ENCODE peak calls at places on chromosome 5, in four cellular contexts. T is brain microvascular endothelial cell; M is naive thymus-derived CD4-positive, alpha-beta T cell; Z is SK-N-SH. W is an unnamed sample.

GRCh38 chr5:3321923-3322322 is 273.7 kb upstream of the IRX1 start:
- DNase-seq in T (no peak), M (no peak), Z (no peak), W (no peak)

GRCh38 chr5:60463179-60463868 is 236.6 kb downstream of the DEPDC1B start:
- DNase-seq in T (peak; percentile 88), M (no peak), Z (no peak), W (no peak)

GRCh38 chr5:40680741-40681350 is 1.1 kb downstream of the PTGER4 start:
- DNase-seq in T (peak; percentile 41), M (peak; percentile 71), Z (peak; percentile 39), W (no peak)

GRCh38 chr5:131209506-131210191 is 38.9 kb downstream of the LYRM7 start:
- DNase-seq in T (no peak), M (peak; percentile 91), Z (no peak), W (no peak)

GRCh38 chr5:62284946-62285891 is 20.8 kb upstream of the KIF2A start:
- DNase-seq in T (no peak), M (peak; percentile 15), Z (no peak), W (no peak)

GRCh38 chr5:180831139-180832080 is 28.8 kb upstream of the MGAT1 start:
- DNase-seq in T (peak; percentile 49), M (peak; percentile 70), Z (peak; percentile 95), W (peak; percentile 20)

GRCh38 chr5:10990626-10991025 is 229.6 kb upstream of the DAP start:
- DNase-seq in T (no peak), M (no peak), Z (no peak), W (no peak)

GRCh38 chr5:32690153-32690552 is 21.0 kb upstream of the NPR3 start:
- DNase-seq in T (no peak), M (no peak), Z (no peak), W (no peak)

GRCh38 chr5:168409601-168410458 is 76.4 kb upstream of the RARS1 start:
- DNase-seq in T (peak; percentile 71), M (no peak), Z (no peak), W (peak; percentile 46)

GRCh38 chr5:149646564-149646963 is 65.3 kb downstream of the ARHGEF37 start:
- DNase-seq in T (peak; percentile 35), M (peak; percentile 52), Z (peak; percentile 80), W (no peak)

GRCh38 chr5:134609232-134609851 is 23.3 kb downstream of the SAR1B start:
- DNase-seq in T (no peak), M (no peak), Z (no peak), W (no peak)

GRCh38 chr5:6379246-6379645 is 899 bp upstream of the MED10 start:
- DNase-seq in T (no peak), M (no peak), Z (no peak), W (no peak)

GRCh38 chr5:108387756-108388155 is 5.9 kb upstream of the FBXL17 start:
- DNase-seq in T (no peak), M (no peak), Z (no peak), W (no peak)

GRCh38 chr5:62722360-62722759 is 143.7 kb downstream of the LRRC70 start:
- DNase-seq in T (no peak), M (no peak), Z (no peak), W (no peak)

GRCh38 chr5:124870070-124870469 is 123.6 kb upstream of the ZNF608 start:
- DNase-seq in T (no peak), M (no peak), Z (no peak), W (no peak)

GRCh38 chr5:35651002-35651756 is 33.5 kb downstream of the SPEF2 start:
- DNase-seq in T (peak; percentile 56), M (peak; percentile 71), Z (peak; percentile 24), W (peak; percentile 21)

GRCh38 chr5:97297063-97297715 is 114.1 kb upstream of the RIOK2 start:
- DNase-seq in T (peak; percentile 52), M (no peak), Z (peak; percentile 32), W (no peak)

GRCh38 chr5:98783051-98783649 is 9.7 kb downstream of the RGMB start:
- DNase-seq in T (no peak), M (no peak), Z (no peak), W (no peak)

GRCh38 chr5:143019157-143019556 is 249.0 kb downstream of the ARHGAP26 start:
- DNase-seq in T (no peak), M (no peak), Z (no peak), W (no peak)

GRCh38 chr5:66666778-66667177 is 70.6 kb downstream of the MAST4 start:
- DNase-seq in T (no peak), M (no peak), Z (no peak), W (no peak)

GRCh38 chr5:152262667-152263066 is 142.4 kb downstream of the NMUR2 start:
- DNase-seq in T (no peak), M (no peak), Z (no peak), W (no peak)

GRCh38 chr5:6322163-6322713 is 56.1 kb downstream of the MED10 start:
- DNase-seq in T (no peak), M (no peak), Z (no peak), W (no peak)

GRCh38 chr5:169758886-169759285 is 121.8 kb downstream of the DOCK2 start:
- DNase-seq in T (no peak), M (no peak), Z (no peak), W (no peak)

GRCh38 chr5:57745029-57745428 is 262.4 kb upstream of the ACTBL2 start:
- DNase-seq in T (no peak), M (no peak), Z (no peak), W (no peak)

GRCh38 chr5:151020304-151021031 is at the start of gene GPX3:
- DNase-seq in T (no peak), M (peak; percentile 8), Z (peak; percentile 92), W (no peak)
- H3K27ac ChIP-seq in T (no peak within 1 kb of the TSS), M (no peak within 1 kb of the TSS), Z (no peak within 1 kb of the TSS), W (no peak within 1 kb of the TSS)

GRCh38 chr5:400282-401215 is 42.4 kb upstream of the EXOC3 start:
- DNase-seq in T (no peak), M (no peak), Z (peak; percentile 2), W (no peak)

GRCh38 chr5:404666-405241 is 38.2 kb upstream of the EXOC3 start:
- DNase-seq in T (no peak), M (no peak), Z (no peak), W (no peak)

GRCh38 chr5:401216-402034 is 41.6 kb upstream of the EXOC3 start:
- DNase-seq in T (no peak), M (no peak), Z (no peak), W (no peak)

GRCh38 chr5:403995-404394 is 39.0 kb upstream of the EXOC3 start:
- DNase-seq in T (no peak), M (no peak), Z (no peak), W (no peak)

GRCh38 chr5:402615-403359 is 40.2 kb upstream of the EXOC3 start:
- DNase-seq in T (no peak), M (no peak), Z (no peak), W (no peak)
- H3K4me3 ChIP-seq in T (no peak overlapping the region), M (no peak overlapping the region), Z (no peak overlapping the region), W (no peak overlapping the region)

DNA sequence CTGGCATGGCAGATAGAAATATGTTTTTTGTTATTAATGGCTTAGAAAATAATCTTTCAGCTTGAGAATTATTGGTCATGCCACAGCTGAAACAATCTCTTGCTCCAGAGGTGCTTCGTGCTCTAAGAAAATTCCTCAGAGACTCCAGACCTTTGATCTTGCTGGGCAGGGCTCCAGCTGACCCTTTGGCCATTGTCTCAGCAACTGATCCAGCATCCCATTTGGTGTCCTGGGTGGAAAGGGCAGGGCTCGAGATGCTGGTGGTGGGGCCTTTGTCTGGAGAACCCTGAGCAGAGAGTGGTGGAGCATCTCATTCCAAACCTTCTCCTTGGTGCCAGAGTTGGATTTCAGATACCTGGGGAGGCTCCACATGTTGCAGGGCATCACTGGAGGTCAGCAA is 43.2 kb upstream of the PIK3R1 start:
- DNase-seq in T (no peak), M (no peak), Z (no peak), W (no peak)
- H3K27ac ChIP-seq in T (no peak overlapping the region), M (no peak overlapping the region), Z (no peak overlapping the region), W (no peak overlapping the region)

DNA sequence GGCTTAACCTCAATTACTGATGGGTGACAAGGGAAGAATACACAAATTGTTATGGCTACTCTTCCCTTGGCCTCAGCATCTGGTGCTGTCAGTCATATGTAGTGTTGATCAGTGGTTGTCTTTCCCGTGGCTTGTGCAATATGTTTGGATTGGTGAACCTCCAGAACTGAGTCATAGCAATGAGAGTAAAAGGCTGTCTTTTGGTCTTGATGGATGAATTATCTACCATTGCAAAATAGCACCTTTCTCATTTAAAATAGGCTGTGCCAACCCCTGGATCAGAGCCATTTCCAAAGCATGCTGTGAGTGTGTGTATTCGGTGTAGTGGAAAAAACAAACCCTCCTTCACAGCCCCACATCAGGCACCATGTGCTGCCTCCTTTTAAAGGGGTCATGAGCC is 14.6 kb upstream of the F2R start:
- DNase-seq in T (peak; percentile 89), M (no peak), Z (no peak), W (peak; percentile 24)
- H3K4me3 ChIP-seq in T (no peak overlapping the region), M (no peak overlapping the region), Z (no peak overlapping the region), W (no peak overlapping the region)

DNA sequence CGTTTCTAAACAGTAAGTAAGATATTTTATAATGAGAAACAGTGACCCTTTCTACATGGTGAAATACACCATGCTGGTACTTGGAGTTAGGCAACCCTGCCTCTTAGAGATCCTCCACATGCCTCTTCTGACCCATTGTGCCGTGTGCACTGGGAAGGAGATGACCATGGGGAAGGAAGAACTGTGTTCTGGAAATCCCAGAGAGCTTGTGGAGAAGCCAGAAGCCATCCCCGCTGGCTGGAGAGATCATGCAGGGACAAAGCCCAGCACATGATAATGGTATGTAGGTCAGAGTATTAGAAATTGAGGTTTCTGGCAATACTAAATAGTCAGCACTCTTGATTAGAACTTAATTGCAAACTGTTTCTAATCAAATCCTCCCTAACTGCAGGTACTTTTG is 307.3 kb downstream of the FBXL7 start:
- DNase-seq in T (no peak), M (no peak), Z (no peak), W (no peak)
- H3K27ac ChIP-seq in T (no peak overlapping the region), M (no peak overlapping the region), Z (peak overlapping the region; percentile 35), W (no peak overlapping the region)

GRCh38 chr5:76809141-76809540 is 9.7 kb upstream of the F2RL1 start:
- DNase-seq in T (no peak), M (no peak), Z (no peak), W (no peak)
- H3K4me3 ChIP-seq in T (no peak overlapping the region), M (no peak overlapping the region), Z (no peak overlapping the region), W (no peak overlapping the region)

GRCh38 chr5:148147415-148147814 is 20.9 kb upstream of the SPINK14 start:
- DNase-seq in T (no peak), M (no peak), Z (no peak), W (no peak)
- H3K27ac ChIP-seq in T (no peak overlapping the region), M (no peak overlapping the region), Z (no peak overlapping the region), W (no peak overlapping the region)

DNA sequence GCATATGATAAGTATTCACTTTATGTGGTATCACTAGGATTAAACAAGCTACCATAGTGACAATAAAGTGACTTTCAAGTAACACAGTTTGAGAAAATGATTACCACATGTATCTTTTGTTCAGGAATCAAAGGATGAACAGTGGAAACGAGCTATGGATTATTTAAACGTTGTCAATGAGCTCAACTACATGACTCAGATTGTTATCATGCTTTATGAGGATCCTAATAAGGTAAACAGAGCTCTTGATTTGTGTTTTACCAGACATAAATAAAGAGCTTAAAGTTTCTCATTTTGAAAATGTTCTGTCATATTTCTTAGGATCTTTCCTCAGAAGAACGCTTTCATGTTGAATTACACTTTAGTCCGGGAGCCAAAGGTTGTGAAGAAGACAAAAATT is 57.4 kb downstream of the PPIP5K2 start:
- DNase-seq in T (no peak), M (no peak), Z (no peak), W (no peak)
- H3K4me3 ChIP-seq in T (no peak overlapping the region), M (no peak overlapping the region), Z (no peak overlapping the region), W (no peak overlapping the region)